ENCODE peak calls at places on chromosome 13, in six cellular contexts. K is mammary epithelial cell, D is HepG2, W is GM23338, H is endothelial cell of umbilical vein, L is hepatocyte. I is an unnamed sample.

GRCh38 chr13:35700661-35701060 is 224.2 kb upstream of the MAB21L1 start:
- DNase-seq in H (no peak), W (no peak), K (no peak), D (no peak), L (no peak), I (no peak)

GRCh38 chr13:27476943-27477681 is 26.7 kb upstream of the MTIF3 start:
- DNase-seq in K (peak), H (peak), L (peak), D (peak), W (no peak), I (no peak)

GRCh38 chr13:23888658-23889597 is at the start of gene MIPEP:
- DNase-seq in H (peak), W (peak), K (peak), L (peak), D (peak), I (peak)

GRCh38 chr13:31518666-31519065 is 220.7 kb upstream of the RXFP2 start:
- DNase-seq in D (no peak), W (no peak), H (no peak), L (no peak), K (no peak), I (no peak)

GRCh38 chr13:24106429-24106828 is 54.1 kb upstream of the SPATA13 start:
- DNase-seq in K (no peak), H (no peak), W (no peak), L (no peak), D (peak), I (no peak)

GRCh38 chr13:43326100-43326499 is 302.7 kb downstream of the DNAJC15 start:
- DNase-seq in D (no peak), L (no peak), K (no peak), H (no peak), W (no peak), I (no peak)

GRCh38 chr13:66069570-66069969 is 1160.6 kb downstream of the PCDH9 start:
- DNase-seq in D (no peak), W (no peak), K (no peak), H (no peak), L (no peak), I (no peak)

GRCh38 chr13:58949646-58950045 is 1214.1 kb downstream of the DIAPH3 start:
- DNase-seq in D (no peak), L (no peak), H (no peak), W (peak), K (no peak), I (peak)

GRCh38 chr13:36831291-36831690 is 12.3 kb downstream of the RFXAP start:
- DNase-seq in K (no peak), L (no peak), W (no peak), H (no peak), D (no peak), I (no peak)

GRCh38 chr13:101520672-101521071 is 68.2 kb downstream of the ITGBL1 start:
- DNase-seq in W (no peak), H (peak), K (peak), D (no peak), L (no peak), I (peak)

GRCh38 chr13:72696590-72696989 is 30.8 kb downstream of the MZT1 start:
- DNase-seq in H (peak), L (no peak), D (no peak), W (no peak), K (no peak), I (peak)

GRCh38 chr13:114130708-114131580 is 1.5 kb downstream of the RASA3 start:
- DNase-seq in D (no peak), L (peak), W (peak), H (peak), K (peak), I (peak)

GRCh38 chr13:90105881-90106496 is 1241.5 kb upstream of the MIR17HG start:
- DNase-seq in H (no peak), D (no peak), L (no peak), W (no peak), K (no peak), I (peak)

GRCh38 chr13:35157143-35157755 is 215.2 kb downstream of the NBEA start:
- DNase-seq in W (peak), H (peak), K (peak), D (peak), L (peak), I (peak)

GRCh38 chr13:93355094-93355493 is 128.5 kb downstream of the GPC6 start:
- DNase-seq in L (no peak), W (no peak), H (no peak), K (no peak), D (no peak), I (no peak)

GRCh38 chr13:28031220-28031903 is 42.9 kb upstream of the URAD start:
- DNase-seq in K (no peak), W (no peak), D (no peak), L (no peak), H (no peak), I (no peak)

GRCh38 chr13:31909889-31910551 is 121.6 kb upstream of the FRY start:
- DNase-seq in L (peak), D (peak), W (peak), H (peak), K (peak), I (peak)

GRCh38 chr13:93388701-93389100 is 162.1 kb downstream of the GPC6 start:
- DNase-seq in H (no peak), W (no peak), K (peak), D (no peak), L (no peak), I (no peak)

GRCh38 chr13:91269237-91269636 is 78.2 kb upstream of the MIR17HG start:
- DNase-seq in H (no peak), D (no peak), K (no peak), W (no peak), L (no peak), I (no peak)

GRCh38 chr13:62931901-62932883 is 1516.5 kb upstream of the PCDH20 start:
- DNase-seq in D (no peak), L (no peak), W (no peak), K (no peak), H (no peak), I (no peak)

GRCh38 chr13:21481359-21481758 is 22.3 kb upstream of the ZDHHC20 start:
- DNase-seq in D (no peak), W (no peak), K (peak), L (no peak), H (no peak), I (no peak)

GRCh38 chr13:99572921-99573320 is 71.6 kb downstream of the TM9SF2 start:
- DNase-seq in L (no peak), D (no peak), W (peak), H (no peak), K (no peak), I (peak)

GRCh38 chr13:51726446-51727185 is 77.3 kb downstream of the DHRS12 start:
- DNase-seq in D (no peak), H (peak), L (no peak), W (no peak), K (no peak), I (no peak)

GRCh38 chr13:30972888-30973377 is 40.5 kb downstream of the TEX26 start:
- DNase-seq in W (no peak), K (no peak), L (peak), D (no peak), H (no peak), I (no peak)

GRCh38 chr13:24083722-24084421 is 76.6 kb upstream of the SPATA13 start:
- DNase-seq in K (no peak), H (no peak), L (no peak), D (no peak), W (no peak), I (peak)

GRCh38 chr13:86725105-86725504 is 925.9 kb upstream of the SLITRK6 start:
- DNase-seq in L (no peak), H (no peak), W (peak), D (no peak), K (no peak), I (peak)

GRCh38 chr13:98098511-98098910 is 44.4 kb upstream of the FARP1 start:
- DNase-seq in D (no peak), W (no peak), H (no peak), L (no peak), K (no peak), I (peak)

DNA sequence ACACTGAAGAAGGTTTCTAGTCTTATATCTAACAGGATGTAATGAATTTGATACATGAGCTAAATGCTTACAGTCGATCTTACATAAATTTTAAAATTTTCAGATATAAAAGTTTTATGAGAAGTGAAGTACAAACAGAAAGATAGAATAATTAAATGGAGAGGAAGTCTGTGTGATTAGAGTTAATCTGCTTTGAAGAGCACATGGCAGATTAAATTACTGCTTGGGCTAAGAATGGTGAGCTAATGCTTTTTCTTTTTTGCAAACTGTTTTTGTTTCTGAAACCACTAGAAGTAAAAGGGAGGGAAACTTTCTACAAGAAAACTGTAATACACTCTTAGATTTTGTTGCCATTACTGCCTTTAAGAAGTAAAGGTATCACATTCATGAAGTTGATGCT is 96.3 kb upstream of the SPRY2 start:
- DNase-seq in H (no peak), W (no peak), L (no peak), K (no peak), D (no peak), I (peak)
- H3K27ac ChIP-seq in H (no peak), W (no peak), L (no peak), K (no peak), D (no peak), I (peak)

GRCh38 chr13:25371158-25371557 is 616 bp upstream of the ATP8A2 start:
- DNase-seq in L (no peak), K (no peak), D (no peak), W (no peak), H (no peak), I (no peak)

GRCh38 chr13:25375727-25376358 is 4.1 kb downstream of the ATP8A2 start:
- DNase-seq in H (peak), W (peak), D (peak), L (peak), K (peak), I (peak)

GRCh38 chr13:25377244-25377962 is 5.6 kb downstream of the ATP8A2 start:
- DNase-seq in L (no peak), D (no peak), K (peak), W (no peak), H (no peak), I (no peak)

GRCh38 chr13:25371608-25372274 is at the start of gene ATP8A2:
- DNase-seq in K (no peak), D (no peak), H (no peak), L (peak), W (peak), I (peak)

GRCh38 chr13:25372275-25373081 is 704 bp downstream of the ATP8A2 start:
- DNase-seq in H (no peak), D (no peak), L (peak), K (no peak), W (peak), I (peak)
- TF ChIP-seq EZH2 in H (peak), D (no peak), L (peak), K (peak), W (no peak), I (no peak)

GRCh38 chr13:64704121-64704520 is 2526.0 kb downstream of the PCDH9 start:
- DNase-seq in W (no peak), L (peak), H (no peak), D (no peak), K (no peak), I (no peak)
- TF ChIP-seq CTCF in W (no peak), L (no peak), H (no peak), D (no peak), K (no peak), I (no peak)

DNA sequence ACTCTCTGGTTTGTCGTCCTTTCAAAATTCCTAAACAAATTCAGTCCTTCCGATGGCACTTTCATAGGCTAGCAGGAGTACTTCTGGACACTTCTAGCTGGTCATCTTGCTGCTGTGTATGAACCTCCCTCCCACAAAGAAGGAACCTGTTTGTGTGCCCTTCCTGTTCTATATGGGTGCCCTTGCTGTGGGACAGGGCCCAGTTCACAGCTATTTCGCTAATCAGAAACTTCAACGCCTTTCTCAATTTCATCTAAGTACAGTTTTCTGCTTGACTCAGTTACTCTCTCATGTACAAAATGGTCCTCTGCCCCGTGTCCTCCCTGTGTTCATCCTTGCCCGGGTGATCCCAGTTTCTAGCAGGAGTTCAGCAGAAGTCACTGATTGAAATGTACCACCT is 96.1 kb downstream of the STARD13 start:
- DNase-seq in K (no peak), H (no peak), W (no peak), L (no peak), D (no peak), I (no peak)
- H3K27ac ChIP-seq in K (no peak), H (peak), W (no peak), L (no peak), D (no peak), I (peak)

GRCh38 chr13:37868691-37869505 is 674 bp downstream of the TRPC4 start:
- DNase-seq in H (peak), L (peak), D (no peak), W (peak), K (no peak), I (peak)
- TF ChIP-seq EZH2 in H (no peak), L (no peak), D (no peak), W (no peak), K (no peak), I (no peak)

GRCh38 chr13:40985596-40986327 is 33.4 kb downstream of the ELF1 start:
- DNase-seq in H (peak), W (no peak), L (no peak), K (no peak), D (no peak), I (no peak)
- TF ChIP-seq CTCF in H (no peak), W (no peak), L (no peak), K (no peak), D (no peak), I (no peak)

DNA sequence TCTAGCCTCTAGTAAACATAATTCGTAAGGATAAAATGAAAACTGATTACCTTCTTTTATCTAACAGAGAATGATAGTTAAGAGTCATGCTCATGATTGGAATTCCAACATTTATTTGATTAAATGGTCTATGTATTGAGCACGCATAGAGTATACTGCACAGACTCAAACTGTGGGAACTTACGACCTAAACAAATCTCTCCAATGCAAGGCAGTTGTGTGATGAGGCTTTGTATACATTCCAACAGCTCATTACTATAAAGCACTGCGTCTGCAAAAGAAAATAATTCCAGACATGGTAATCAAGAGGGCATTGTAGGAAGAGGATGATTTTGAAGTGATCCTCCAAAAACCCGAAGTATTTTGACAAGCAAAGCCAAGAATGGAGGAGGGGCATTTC is 169.5 kb downstream of the NUFIP1 start:
- DNase-seq in W (no peak), H (no peak), L (no peak), K (no peak), D (no peak), I (no peak)
- H3K27ac ChIP-seq in W (no peak), H (peak), L (peak), K (no peak), D (no peak), I (no peak)

DNA sequence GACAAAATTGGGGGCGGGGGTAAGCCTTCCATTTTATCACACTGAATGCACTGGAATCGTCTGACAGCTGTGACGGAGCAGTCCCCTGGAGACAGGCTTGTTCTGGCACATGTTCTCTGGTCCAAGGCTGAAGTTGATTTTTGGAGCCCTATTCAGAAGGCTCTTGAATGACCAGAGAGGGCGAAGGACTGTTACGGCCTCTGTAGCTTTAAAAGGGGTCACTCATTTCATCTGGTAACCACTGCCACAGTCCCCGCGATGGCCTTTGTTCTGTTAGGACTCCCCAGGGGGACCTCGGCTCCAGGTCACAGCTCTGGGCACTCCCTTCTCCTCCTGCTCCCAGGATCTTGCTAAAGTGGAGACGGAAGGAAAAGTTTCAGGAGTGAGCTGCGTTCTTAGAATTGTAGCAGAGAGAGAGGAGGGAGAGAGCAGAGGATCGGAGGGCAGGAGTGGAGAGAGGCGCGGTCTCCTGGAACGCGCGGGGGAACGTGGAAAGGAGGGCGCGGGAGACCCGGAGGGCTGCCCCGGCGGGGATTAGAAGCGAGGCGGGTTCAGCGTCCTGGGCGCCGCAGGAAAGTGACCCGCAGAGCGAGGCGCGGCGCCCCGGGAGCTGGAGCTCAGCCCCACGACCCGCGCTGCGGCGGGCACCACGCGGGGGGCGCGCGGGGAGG is 134.3 kb upstream of the MYO16 start:
- DNase-seq in L (peak), D (no peak), K (no peak), W (peak), H (no peak), I (peak)
- TF ChIP-seq EZH2 in L (no peak), D (no peak), K (peak), W (peak), H (no peak), I (peak)

GRCh38 chr13:110616103-110617101 is 1.1 kb downstream of the NAXD start:
- DNase-seq in W (peak), L (peak), K (peak), H (peak), D (peak), I (peak)
- TF ChIP-seq CTCF in W (peak), L (peak), K (peak), H (no peak), D (peak), I (peak)

DNA sequence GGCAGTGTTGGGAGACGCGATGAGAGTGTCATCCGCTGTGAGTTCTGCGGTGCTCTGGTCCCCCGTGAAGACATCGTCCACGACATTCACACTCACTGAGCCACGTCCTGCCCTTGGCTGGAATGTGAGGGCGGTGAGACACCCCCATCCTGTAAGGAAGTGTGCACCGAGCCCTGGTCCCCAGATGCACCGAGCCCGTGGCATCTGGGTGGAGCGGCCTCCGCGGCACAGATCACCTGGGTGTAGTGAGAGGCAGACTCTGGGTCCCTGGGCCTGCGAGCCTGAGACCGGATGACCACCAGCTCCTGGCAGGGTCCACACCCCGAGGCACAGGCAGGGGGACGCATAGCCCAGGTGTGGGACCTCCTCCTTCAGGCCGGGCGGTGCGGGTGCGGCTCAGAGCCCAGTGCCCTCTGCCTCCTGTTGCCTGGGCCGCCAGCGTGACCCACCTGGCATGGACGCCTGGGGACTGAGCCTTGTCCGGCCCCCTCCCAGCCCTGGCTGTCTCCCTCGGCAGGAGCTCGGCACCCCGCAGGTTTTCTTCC is 12.4 kb downstream of the MCF2L start:
- DNase-seq in D (no peak), L (no peak), K (no peak), W (no peak), H (no peak), I (no peak)
- H3K27ac ChIP-seq in D (no peak), L (no peak), K (no peak), W (no peak), H (no peak), I (no peak)

I was measured in A673.